ENCODE peak calls at places on chromosomes 7 and 10, in ten cellular contexts. U is IMR-90, H is PC-3, G is upper lobe of right lung, Y is cardiac muscle cell, E is heart left ventricle, A is lower leg skin, Q is fibroblast of the aortic adventitia, C is WERI-Rb-1, L is LNCaP clone FGC. W is an unnamed sample.

GRCh38 chr10:6203331-6204062 is 765 bp downstream of the PFKFB3 start:
- DNase-seq in E (peak; percentile 70), U (peak; percentile 47), L (no peak), C (no peak), G (peak; percentile 84), A (peak; percentile 92), Y (peak; percentile 64), H (peak; percentile 31), Q (peak; percentile 56), W (peak; percentile 67)

GRCh38 chr7:51229620-51230323 is 86.8 kb downstream of the COBL start:
- DNase-seq in H (no peak), E (no peak), G (no peak), A (peak; percentile 70), U (no peak), L (no peak), Y (no peak), C (no peak), Q (no peak), W (no peak)

GRCh38 chr10:69439350-69439739 is 11.9 kb upstream of the TSPAN15 start:
- DNase-seq in G (peak; percentile 67), Y (no peak), C (peak; percentile 46), U (no peak), L (no peak), A (peak; percentile 86), Q (no peak), H (peak; percentile 94), E (no peak), W (no peak)

GRCh38 chr10:3148041-3148440 is 24.5 kb downstream of the PITRM1 start:
- DNase-seq in L (no peak), H (no peak), Y (no peak), G (no peak), A (no peak), Q (no peak), U (no peak), E (no peak), C (no peak), W (no peak)

GRCh38 chr10:110141747-110142625 is 65.4 kb upstream of the MXI1 start:
- DNase-seq in Q (no peak), Y (peak; percentile 55), C (no peak), H (no peak), G (peak; percentile 73), U (no peak), E (peak; percentile 47), L (no peak), A (no peak), W (no peak)

GRCh38 chr10:21497177-21497807 is 28.2 kb downstream of the SKIDA1 start:
- DNase-seq in Q (peak; percentile 80), H (peak; percentile 91), G (peak; percentile 97), A (peak; percentile 97), Y (peak; percentile 90), L (peak; percentile 50), E (peak; percentile 91), U (peak; percentile 62), C (peak; percentile 60), W (peak; percentile 62)

GRCh38 chr10:79583488-79584024 is 23.3 kb upstream of the SFTPA2 start:
- DNase-seq in A (no peak), U (no peak), H (no peak), Y (no peak), L (no peak), E (no peak), C (no peak), Q (no peak), G (no peak), W (no peak)

GRCh38 chr7:87627634-87627994 is 584 bp upstream of the RUNDC3B start:
- DNase-seq in E (peak; percentile 8), U (no peak), Y (no peak), A (no peak), H (no peak), C (peak; percentile 38), G (no peak), Q (no peak), L (no peak), W (no peak)

GRCh38 chr7:18040196-18040595 is 12.6 kb upstream of the PRPS1L1 start:
- DNase-seq in Y (peak; percentile 51), C (no peak), L (no peak), Q (peak; percentile 60), U (peak; percentile 90), H (peak; percentile 83), G (no peak), A (no peak), E (no peak), W (peak; percentile 69)

GRCh38 chr7:19210883-19211282 is 65.7 kb upstream of the FERD3L start:
- DNase-seq in L (peak; percentile 59), Y (no peak), E (no peak), U (no peak), C (no peak), G (no peak), Q (no peak), A (no peak), H (no peak), W (no peak)

GRCh38 chr10:109737009-109737408 is 186.3 kb downstream of the XPNPEP1 start:
- DNase-seq in Q (no peak), C (no peak), E (no peak), L (no peak), Y (no peak), G (no peak), H (no peak), U (no peak), A (no peak), W (no peak)

GRCh38 chr10:132417957-132418441 is 21.0 kb downstream of the PWWP2B start:
- DNase-seq in C (no peak), E (no peak), H (no peak), A (no peak), Q (no peak), Y (peak; percentile 16), U (no peak), G (no peak), L (no peak), W (no peak)
- TF ChIP-seq CTCF in C (no peak), E (no peak), H (no peak), A (no peak), Q (no peak), Y (no peak), U (no peak), G (no peak), L (no peak), W (no peak)

DNA sequence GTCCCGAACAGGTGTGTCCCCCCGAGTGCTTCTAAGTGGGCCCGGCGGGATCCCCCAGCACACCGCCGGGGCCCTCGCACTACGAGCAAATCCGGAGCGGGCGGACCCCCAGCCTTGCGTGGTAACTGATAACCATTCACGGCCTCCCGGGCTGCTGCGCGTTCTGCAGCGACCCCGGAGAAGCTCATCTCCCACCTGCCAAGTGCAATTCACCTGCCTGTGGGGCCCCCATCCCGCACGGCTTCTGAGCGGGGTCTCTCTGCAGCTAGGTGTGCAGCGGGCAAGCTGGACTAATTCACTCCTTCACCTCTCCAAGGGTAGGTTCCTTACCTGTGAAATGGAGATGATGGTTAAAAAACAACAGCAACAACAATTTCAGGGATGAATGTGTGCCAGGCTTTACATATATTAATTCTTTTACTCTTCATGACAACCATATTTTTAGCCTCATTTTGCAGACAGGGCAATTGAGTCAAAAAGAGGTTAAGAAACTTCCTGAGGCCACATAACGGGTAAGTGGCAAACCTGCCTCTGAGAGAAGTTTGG is 557 bp upstream of the PODXL start:
- DNase-seq in E (no peak), H (peak; percentile 10), L (no peak), C (no peak), U (no peak), A (no peak), G (no peak), Q (no peak), Y (no peak), W (no peak)
- H3K4me3 ChIP-seq in E (peak overlapping the region; percentile 46), H (peak overlapping the region; percentile 71), L (peak overlapping the region; percentile 67), C (peak overlapping the region; percentile 82), U (peak overlapping the region; percentile 40), A (peak overlapping the region; percentile 31), G (peak overlapping the region; percentile 60), Q (peak overlapping the region; percentile 65), Y (peak overlapping the region; percentile 82), W (peak overlapping the region; percentile 43)

DNA sequence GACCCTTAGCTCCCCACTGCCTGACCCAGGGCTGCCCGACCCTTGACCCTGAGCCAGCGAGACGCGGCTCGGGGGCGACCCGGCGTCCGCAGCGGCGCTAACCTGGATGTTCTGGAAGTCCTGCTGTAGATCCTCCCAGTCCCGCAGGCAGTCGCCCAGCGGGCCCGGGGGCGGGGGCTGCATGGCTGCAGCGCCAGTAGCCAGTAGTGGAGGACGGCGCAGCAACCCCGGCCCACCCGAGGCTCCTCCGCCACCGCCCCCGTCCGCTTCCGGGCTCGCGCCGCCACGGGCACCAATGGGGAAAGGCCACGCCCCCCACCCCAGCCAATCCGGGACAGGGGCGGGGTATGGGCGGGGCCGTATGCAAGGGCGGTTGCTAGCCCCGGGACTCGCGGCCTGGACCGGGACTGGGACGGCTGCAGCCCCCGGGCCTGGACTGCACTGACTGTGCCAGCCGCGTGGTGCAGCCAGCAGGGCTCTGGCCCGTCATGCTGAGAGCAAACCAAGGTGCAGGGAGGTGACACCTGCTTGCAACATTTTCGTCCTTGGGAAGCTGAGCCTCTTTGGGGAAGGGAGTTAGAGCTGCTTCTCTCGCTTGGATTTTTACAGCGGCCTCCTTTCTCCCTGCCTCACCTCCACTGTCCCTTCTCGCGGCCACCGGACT is at the start of gene TMEM120A:
- DNase-seq in Q (peak; percentile 84), Y (peak; percentile 97), C (peak; percentile 96), H (peak; percentile 93), G (peak; percentile 98), U (peak; percentile 87), L (peak; percentile 67), A (peak; percentile 99), E (peak; percentile 98), W (peak; percentile 95)
- TF ChIP-seq CTCF in Q (peak; percentile 35), Y (peak; percentile 16), C (peak; percentile 15), H (no peak), G (peak; percentile 31), U (peak; percentile 20), L (no peak), A (no peak), E (peak; percentile 53), W (peak; percentile 37)

DNA sequence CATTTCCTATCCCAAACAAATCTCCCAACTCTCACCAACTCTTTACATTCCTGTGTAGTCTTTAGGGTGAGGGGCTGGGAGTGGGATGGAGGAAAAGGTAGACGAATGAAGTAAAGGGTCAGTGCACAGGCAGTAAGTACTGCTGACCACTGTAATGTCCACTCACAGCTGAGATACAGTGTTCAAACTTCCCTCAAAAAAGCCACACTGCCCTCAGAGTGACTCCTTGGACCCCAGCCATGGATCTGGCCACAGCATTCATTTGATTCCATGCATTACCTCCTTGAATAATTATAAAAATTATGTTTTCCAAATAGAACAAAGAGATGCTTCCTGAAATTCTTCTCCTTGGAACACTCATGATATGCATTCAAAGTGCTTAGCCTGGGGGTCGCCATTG is 19.8 kb upstream of the HIPK2 start:
- DNase-seq in E (no peak), L (no peak), C (no peak), H (no peak), Q (peak; percentile 22), U (peak; percentile 26), G (no peak), A (no peak), Y (no peak), W (no peak)
- H3K4me3 ChIP-seq in E (no peak overlapping the region), L (no peak overlapping the region), C (no peak overlapping the region), H (no peak overlapping the region), Q (no peak overlapping the region), U (no peak overlapping the region), G (no peak overlapping the region), A (no peak overlapping the region), Y (no peak overlapping the region), W (no peak overlapping the region)